ENCODE peak calls at places on chromosomes 6 and 20, in nine cellular contexts. D is right lobe of liver, S is stomach, B is H1, Y is body of pancreas, M is ovary, U is K562, K is transverse colon, R is IMR-90. V is an unnamed sample.

GRCh38 chr6:31567531-31568370 is 4.3 kb upstream of the LTA start:
- DNase-seq in D (peak), S (no peak), B (no peak), Y (no peak), M (no peak), U (peak), K (no peak), R (no peak), V (no peak)

GRCh38 chr6:139754898-139755754 is 380.7 kb upstream of the CITED2 start:
- DNase-seq in D (no peak), S (no peak), B (no peak), Y (no peak), M (no peak), U (no peak), K (no peak), R (no peak), V (no peak)

GRCh38 chr6:42001506-42001905 is 48.8 kb upstream of the TAF8 start:
- DNase-seq in D (no peak), S (no peak), B (no peak), Y (no peak), M (no peak), U (no peak), K (no peak), R (no peak), V (no peak)

GRCh38 chr6:55802259-55802658 is 73.1 kb downstream of the BMP5 start:
- DNase-seq in D (no peak), S (no peak), B (no peak), Y (no peak), M (no peak), U (no peak), K (no peak), R (no peak), V (no peak)

GRCh38 chr6:21340563-21340962 is 253.0 kb upstream of the SOX4 start:
- DNase-seq in D (no peak), S (no peak), B (no peak), Y (no peak), M (no peak), U (no peak), K (no peak), R (no peak), V (no peak)

GRCh38 chr20:13771853-13772453 is 12.8 kb downstream of the ESF1 start:
- DNase-seq in D (no peak), S (no peak), B (no peak), Y (no peak), M (no peak), U (no peak), K (no peak), R (peak), V (no peak)

GRCh38 chr6:46323312-46323965 is 152.7 kb upstream of the ENPP5 start:
- DNase-seq in D (no peak), S (no peak), B (no peak), Y (no peak), M (no peak), U (no peak), K (no peak), R (peak), V (no peak)

GRCh38 chr6:87180105-87180504 is 24.7 kb downstream of the ZNF292 start:
- DNase-seq in D (no peak), S (no peak), B (no peak), Y (no peak), M (no peak), U (no peak), K (no peak), R (no peak), V (no peak)

GRCh38 chr6:38354033-38354373 is 285.7 kb downstream of the BTBD9 start:
- DNase-seq in D (no peak), S (no peak), B (no peak), Y (no peak), M (no peak), U (no peak), K (no peak), R (no peak), V (no peak)

GRCh38 chr6:34667481-34668238 is 28.9 kb downstream of the ILRUN start:
- DNase-seq in D (no peak), S (no peak), B (no peak), Y (no peak), M (no peak), U (no peak), K (no peak), R (no peak), V (no peak)

GRCh38 chr6:50087231-50087954 is 37.7 kb upstream of the DEFB112 start:
- DNase-seq in D (no peak), S (no peak), B (no peak), Y (no peak), M (no peak), U (no peak), K (no peak), R (peak), V (no peak)

GRCh38 chr6:41025966-41026365 is 13.1 kb downstream of the UNC5CL start:
- DNase-seq in D (no peak), S (no peak), B (no peak), Y (no peak), M (no peak), U (no peak), K (no peak), R (no peak), V (no peak)

GRCh38 chr20:18443841-18444240 is 23.0 kb downstream of the DZANK1 start:
- DNase-seq in D (no peak), S (no peak), B (no peak), Y (no peak), M (no peak), U (no peak), K (no peak), R (peak), V (no peak)

GRCh38 chr20:10856237-10856636 is 182.4 kb upstream of the JAG1 start:
- DNase-seq in D (no peak), S (peak), B (no peak), Y (no peak), M (no peak), U (no peak), K (peak), R (no peak), V (no peak)

GRCh38 chr6:20746024-20746423 is 211.8 kb downstream of the CDKAL1 start:
- DNase-seq in D (no peak), S (no peak), B (no peak), Y (no peak), M (no peak), U (no peak), K (no peak), R (no peak), V (no peak)

GRCh38 chr6:123640567-123641187 is 3.9 kb upstream of the TRDN start:
- DNase-seq in D (no peak), S (no peak), B (no peak), Y (no peak), M (no peak), U (no peak), K (no peak), R (no peak), V (no peak)

GRCh38 chr6:82006027-82006738 is 241.4 kb downstream of the IBTK start:
- DNase-seq in D (no peak), S (no peak), B (peak), Y (peak), M (no peak), U (peak), K (peak), R (peak), V (no peak)

GRCh38 chr6:84763397-84764331 is 734 bp downstream of the TBX18 start:
- DNase-seq in D (peak), S (no peak), B (peak), Y (no peak), M (peak), U (peak), K (no peak), R (peak), V (no peak)

GRCh38 chr6:136440187-136440582 is 110.0 kb downstream of the MAP7 start:
- DNase-seq in D (no peak), S (no peak), B (no peak), Y (no peak), M (no peak), U (no peak), K (no peak), R (no peak), V (no peak)

GRCh38 chr20:57977141-57977540 is 251.3 kb downstream of the ANKRD60 start:
- DNase-seq in D (no peak), S (no peak), B (no peak), Y (no peak), M (no peak), U (no peak), K (no peak), R (no peak), V (no peak)

GRCh38 chr6:5723905-5724691 is 282.6 kb downstream of the NRN1 start:
- DNase-seq in D (no peak), S (no peak), B (no peak), Y (no peak), M (no peak), U (no peak), K (peak), R (no peak), V (no peak)

GRCh38 chr6:147161974-147162495 is 42.2 kb upstream of the STXBP5 start:
- DNase-seq in D (no peak), S (no peak), B (no peak), Y (no peak), M (no peak), U (peak), K (peak), R (peak), V (no peak)

GRCh38 chr6:75935473-75935793 is 137.0 kb downstream of the IMPG1 start:
- DNase-seq in D (no peak), S (no peak), B (no peak), Y (no peak), M (no peak), U (no peak), K (no peak), R (no peak), V (no peak)

GRCh38 chr6:136550045-136550329 is 235 bp downstream of the MAP7 start:
- DNase-seq in D (no peak), S (no peak), B (no peak), Y (no peak), M (peak), U (no peak), K (no peak), R (no peak), V (no peak)

GRCh38 chr6:160462551-160463109 is 114.5 kb downstream of the SLC22A3 start:
- DNase-seq in D (no peak), S (no peak), B (no peak), Y (no peak), M (no peak), U (no peak), K (peak), R (peak), V (no peak)

GRCh38 chr6:87756858-87757257 is 54.8 kb upstream of the AKIRIN2 start:
- DNase-seq in D (no peak), S (no peak), B (no peak), Y (no peak), M (no peak), U (peak), K (peak), R (peak), V (no peak)

GRCh38 chr6:116764557-116764960 is 960 bp downstream of the FAM162B start:
- DNase-seq in D (peak), S (no peak), B (no peak), Y (no peak), M (peak), U (no peak), K (no peak), R (peak), V (no peak)

GRCh38 chr20:15902493-15902892 is 670.8 kb downstream of the KIF16B start:
- DNase-seq in D (no peak), S (no peak), B (peak), Y (no peak), M (no peak), U (peak), K (no peak), R (no peak), V (no peak)

DNA sequence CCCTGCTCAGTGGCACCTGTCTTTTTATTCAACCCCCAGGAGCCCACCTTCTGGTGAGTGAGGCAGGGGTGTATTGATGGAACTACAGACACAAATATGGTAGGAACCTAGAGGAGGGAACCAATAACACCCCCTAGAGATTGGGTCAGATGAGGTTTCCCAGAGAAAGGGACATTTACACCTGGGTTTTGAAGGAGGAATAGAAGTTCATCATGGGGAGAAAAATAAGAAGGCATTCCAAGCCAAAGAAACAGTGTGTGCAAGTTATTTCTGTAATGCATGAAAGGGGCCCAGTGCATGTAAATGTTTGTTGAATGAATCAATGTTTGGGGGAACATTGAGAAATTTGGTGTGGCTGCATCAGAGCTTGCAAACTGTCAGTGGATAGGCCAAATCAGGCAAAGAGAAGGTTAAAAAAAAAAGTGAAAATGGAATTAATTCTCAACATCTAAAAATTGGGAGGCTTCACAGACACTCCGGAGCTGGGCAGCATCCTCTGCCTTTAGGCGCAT is 11.1 kb upstream of the KIAA1755 start:
- DNase-seq in D (no peak), S (no peak), B (no peak), Y (no peak), M (no peak), U (no peak), K (no peak), R (no peak), V (no peak)
- TF ChIP-seq POLR2A in D (no peak), S (no peak), B (no peak), Y (no peak), M (no peak), U (no peak), K (no peak), R (no peak), V (no peak)

GRCh38 chr6:159084493-159085091 is 39.8 kb upstream of the TAGAP start:
- DNase-seq in D (no peak), S (no peak), B (no peak), Y (no peak), M (no peak), U (no peak), K (no peak), R (peak), V (no peak)
- H3K27ac ChIP-seq in D (no peak), S (no peak), B (no peak), Y (no peak), M (no peak), U (no peak), K (no peak), R (no peak), V (no peak)

DNA sequence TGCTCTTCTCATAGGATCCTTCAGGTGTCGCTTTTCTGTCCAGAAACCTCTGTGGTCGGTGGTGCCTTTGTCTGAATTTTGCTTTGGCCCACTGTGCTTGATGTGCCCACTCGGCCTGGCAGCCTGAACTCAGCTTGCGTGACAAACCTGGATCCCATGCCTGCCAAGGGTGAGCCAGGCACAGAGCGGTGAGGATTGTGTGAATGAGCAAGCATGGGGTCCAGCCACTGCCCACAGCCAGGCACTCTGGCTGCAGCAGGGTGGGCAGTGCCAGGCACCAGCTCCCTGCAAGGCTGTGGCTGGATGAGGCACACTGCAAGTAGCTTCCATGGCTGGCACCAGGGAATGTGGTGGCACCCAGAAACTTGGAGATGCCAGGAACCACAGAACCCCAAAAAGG is 110.3 kb downstream of the THEMIS start:
- DNase-seq in D (no peak), S (no peak), B (no peak), Y (no peak), M (no peak), U (no peak), K (no peak), R (no peak), V (no peak)
- TF ChIP-seq POLR2A in D (no peak), S (no peak), B (no peak), Y (no peak), M (no peak), U (no peak), K (no peak), R (no peak), V (no peak)

GRCh38 chr6:9517806-9518205 is 897.1 kb downstream of the TFAP2A start:
- DNase-seq in D (no peak), S (no peak), B (no peak), Y (no peak), M (no peak), U (no peak), K (no peak), R (no peak), V (no peak)

GRCh38 chr6:9520417-9521151 is 894.3 kb downstream of the TFAP2A start:
- DNase-seq in D (no peak), S (no peak), B (no peak), Y (no peak), M (no peak), U (no peak), K (no peak), R (peak), V (no peak)

GRCh38 chr6:9516207-9516606 is 898.7 kb downstream of the TFAP2A start:
- DNase-seq in D (no peak), S (peak), B (peak), Y (no peak), M (no peak), U (no peak), K (no peak), R (peak), V (no peak)

GRCh38 chr6:9521152-9521530 is 893.7 kb downstream of the TFAP2A start:
- DNase-seq in D (no peak), S (no peak), B (no peak), Y (no peak), M (no peak), U (no peak), K (no peak), R (no peak), V (no peak)

DNA sequence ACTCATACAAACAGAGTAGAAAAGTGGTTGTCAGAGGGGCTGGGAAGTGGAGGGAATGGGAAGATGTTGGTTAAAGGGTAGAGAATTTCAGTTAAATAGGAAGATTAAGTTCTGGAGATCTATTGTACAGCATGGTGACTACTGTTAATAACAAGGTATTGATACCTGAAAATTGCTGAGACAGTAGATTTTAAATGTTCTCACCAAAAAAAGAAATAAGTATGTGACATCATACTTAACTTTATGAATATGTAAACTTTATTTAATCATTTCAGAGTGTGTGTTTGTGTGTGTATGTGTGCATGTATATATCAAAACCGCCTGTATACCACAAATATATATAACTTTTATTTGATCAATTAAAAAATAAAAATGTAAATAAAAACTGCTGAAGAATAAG is 896.4 kb downstream of the TFAP2A start:
- DNase-seq in D (no peak), S (no peak), B (no peak), Y (no peak), M (no peak), U (no peak), K (no peak), R (no peak), V (no peak)
- H3K27ac ChIP-seq in D (no peak), S (no peak), B (no peak), Y (no peak), M (no peak), U (no peak), K (no peak), R (no peak), V (no peak)

GRCh38 chr6:166342293-166343156 is at the start of gene SFT2D1:
- DNase-seq in D (peak), S (peak), B (peak), Y (peak), M (peak), U (peak), K (peak), R (peak), V (no peak)
- TF ChIP-seq POLR2A in D (peak), S (peak), B (peak), Y (peak), M (peak), U (peak), K (peak), R (peak), V (no peak)

GRCh38 chr6:169189227-169189626 is 64.4 kb downstream of the THBS2 start:
- DNase-seq in D (no peak), S (no peak), B (no peak), Y (no peak), M (no peak), U (no peak), K (no peak), R (no peak), V (no peak)

GRCh38 chr6:169190144-169190584 is 63.5 kb downstream of the THBS2 start:
- DNase-seq in D (no peak), S (no peak), B (no peak), Y (no peak), M (peak), U (no peak), K (peak), R (peak), V (peak)

GRCh38 chr6:169190970-169191369 is 62.7 kb downstream of the THBS2 start:
- DNase-seq in D (no peak), S (no peak), B (no peak), Y (no peak), M (no peak), U (no peak), K (no peak), R (no peak), V (peak)

GRCh38 chr6:169188051-169188863 is 65.4 kb downstream of the THBS2 start:
- DNase-seq in D (no peak), S (no peak), B (no peak), Y (no peak), M (no peak), U (no peak), K (no peak), R (peak), V (no peak)

GRCh38 chr6:169189686-169190085 is 64.0 kb downstream of the THBS2 start:
- DNase-seq in D (no peak), S (no peak), B (no peak), Y (no peak), M (no peak), U (no peak), K (no peak), R (peak), V (peak)
- H3K27ac ChIP-seq in D (peak), S (peak), B (no peak), Y (no peak), M (peak), U (no peak), K (peak), R (peak), V (peak)

GRCh38 chr6:32838114-32838958 is at the start of gene TAP2:
- DNase-seq in D (peak), S (peak), B (peak), Y (peak), M (peak), U (peak), K (peak), R (peak), V (no peak)
- TF ChIP-seq POLR2A in D (peak), S (no peak), B (no peak), Y (peak), M (peak), U (peak), K (peak), R (peak), V (peak)

DNA sequence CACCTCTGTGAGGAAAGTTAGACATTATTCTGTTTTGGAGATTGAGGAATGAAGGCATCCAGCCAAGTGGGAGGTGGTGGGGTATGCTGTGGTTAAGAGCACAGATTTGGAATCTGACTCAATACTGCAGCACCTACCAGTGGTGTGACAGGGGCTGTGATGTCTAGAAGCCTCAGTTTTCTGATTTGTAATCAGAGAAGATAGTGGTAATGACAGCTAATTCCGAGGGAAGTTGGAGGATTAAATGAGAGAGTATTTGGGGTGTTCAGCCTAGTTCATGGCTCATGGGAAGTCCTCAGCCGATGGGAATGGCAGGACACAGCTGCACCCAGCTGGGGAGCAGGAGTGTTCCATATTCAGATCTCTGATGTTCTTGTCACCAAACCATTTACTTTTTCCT is 9.2 kb downstream of the SLC9A8 start:
- DNase-seq in D (no peak), S (no peak), B (no peak), Y (no peak), M (no peak), U (no peak), K (no peak), R (peak), V (no peak)
- H3K27ac ChIP-seq in D (peak), S (peak), B (no peak), Y (no peak), M (no peak), U (no peak), K (peak), R (no peak), V (no peak)

GRCh38 chr6:92967352-92967751 is 452.0 kb downstream of the EPHA7 start:
- DNase-seq in D (no peak), S (no peak), B (no peak), Y (no peak), M (no peak), U (no peak), K (no peak), R (no peak), V (no peak)
- TF ChIP-seq POLR2A in D (no peak), S (no peak), B (no peak), Y (no peak), M (no peak), U (no peak), K (no peak), R (no peak), V (no peak)

GRCh38 chr6:83536034-83536646 is 23.8 kb downstream of the PRSS35 start:
- DNase-seq in D (no peak), S (peak), B (peak), Y (peak), M (peak), U (peak), K (peak), R (peak), V (no peak)

GRCh38 chr6:83536647-83537589 is 24.6 kb downstream of the PRSS35 start:
- DNase-seq in D (no peak), S (no peak), B (no peak), Y (no peak), M (no peak), U (no peak), K (no peak), R (no peak), V (no peak)

GRCh38 chr6:83539678-83540077 is 27.3 kb downstream of the PRSS35 start:
- DNase-seq in D (no peak), S (no peak), B (no peak), Y (no peak), M (no peak), U (no peak), K (no peak), R (no peak), V (no peak)
- H3K27ac ChIP-seq in D (no peak), S (no peak), B (no peak), Y (no peak), M (no peak), U (no peak), K (no peak), R (no peak), V (no peak)